ENCODE peak calls at places on chromosome 9, in six cellular contexts. X is CD8-positive, alpha-beta memory T cell; R is PC-3; I is aorta; L is SK-N-SH; M is mesenchymal stem cell. P is an unnamed sample.

GRCh38 chr9:83980395-83981125 is at the start of gene RMI1:
- DNase-seq in L (peak; percentile 95), X (peak; percentile 100), I (peak; percentile 100), M (peak; percentile 98), R (peak; percentile 95), P (peak; percentile 95)

GRCh38 chr9:118761016-118761790 is 608.0 kb downstream of the BRINP1 start:
- DNase-seq in X (no peak), M (no peak), I (no peak), L (no peak), R (no peak), P (peak; percentile 16)

GRCh38 chr9:72598639-72599038 is 77.2 kb downstream of the TMC1 start:
- DNase-seq in X (no peak), L (no peak), I (no peak), M (no peak), R (no peak), P (no peak)

GRCh38 chr9:134217431-134218210 is 53.3 kb upstream of the RNU6ATAC start:
- DNase-seq in M (no peak), I (peak; percentile 56), X (no peak), L (peak; percentile 37), R (peak; percentile 14), P (no peak)

GRCh38 chr9:82108474-82108873 is 119.9 kb downstream of the SPATA31D1 start:
- DNase-seq in M (no peak), X (no peak), R (no peak), L (no peak), I (no peak), P (no peak)

GRCh38 chr9:29349050-29349449 is 1775.8 kb upstream of the C9orf72 start:
- DNase-seq in I (no peak), L (no peak), M (peak; percentile 57), R (peak; percentile 62), X (no peak), P (no peak)

GRCh38 chr9:108113579-108113978 is 624.0 kb upstream of the KLF4 start:
- DNase-seq in X (no peak), L (no peak), R (no peak), M (peak; percentile 3), I (no peak), P (no peak)

GRCh38 chr9:33719581-33720374 is 75.6 kb upstream of the PRSS3 start:
- DNase-seq in L (peak; percentile 48), M (peak; percentile 34), I (no peak), R (peak; percentile 18), X (peak; percentile 7), P (peak; percentile 9)

GRCh38 chr9:116285320-116285719 is 131.7 kb downstream of the PAPPA start:
- DNase-seq in R (no peak), M (no peak), X (no peak), L (no peak), I (no peak), P (no peak)

GRCh38 chr9:109918359-109919163 is 138.6 kb downstream of the PALM2AKAP2 start:
- DNase-seq in M (peak; percentile 54), L (no peak), I (no peak), R (no peak), X (no peak), P (no peak)

GRCh38 chr9:114786251-114786650 is 19.6 kb downstream of the TNFSF15 start:
- DNase-seq in X (no peak), I (no peak), M (peak; percentile 82), R (no peak), L (no peak), P (peak; percentile 49)

GRCh38 chr9:94696545-94696944 is 30.0 kb upstream of the AOPEP start:
- DNase-seq in X (no peak), M (no peak), L (no peak), R (no peak), I (no peak), P (no peak)

GRCh38 chr9:136254381-136255165 is 9.0 kb upstream of the QSOX2 start:
- DNase-seq in X (no peak), I (no peak), R (no peak), L (no peak), M (no peak), P (no peak)

GRCh38 chr9:101341958-101342357 is 42.8 kb downstream of the BAAT start:
- DNase-seq in R (no peak), I (no peak), M (no peak), L (no peak), X (no peak), P (no peak)

GRCh38 chr9:107868166-107868565 is 378.6 kb upstream of the KLF4 start:
- DNase-seq in X (no peak), L (no peak), R (no peak), M (no peak), I (no peak), P (no peak)

GRCh38 chr9:82140471-82140870 is 151.9 kb downstream of the SPATA31D1 start:
- DNase-seq in X (no peak), I (no peak), M (peak; percentile 18), R (peak; percentile 45), L (no peak), P (no peak)

GRCh38 chr9:76510041-76510440 is 51.1 kb downstream of the GCNT1 start:
- DNase-seq in M (no peak), R (no peak), X (no peak), I (no peak), L (no peak), P (no peak)

GRCh38 chr9:126663661-126664072 is 49.9 kb downstream of the LMX1B start:
- DNase-seq in X (no peak), I (no peak), L (no peak), M (no peak), R (no peak), P (peak; percentile 64)

GRCh38 chr9:80867731-80868130 is 821.6 kb downstream of the TLE1 start:
- DNase-seq in I (no peak), R (peak; percentile 78), X (no peak), L (no peak), M (no peak), P (no peak)

GRCh38 chr9:38422555-38423245 is 1.6 kb downstream of the IGFBPL1 start:
- DNase-seq in X (no peak), M (no peak), R (no peak), I (no peak), L (peak; percentile 44), P (no peak)

GRCh38 chr9:38421498-38422211 is 2.6 kb downstream of the IGFBPL1 start:
- DNase-seq in L (peak; percentile 91), M (no peak), R (no peak), X (no peak), I (no peak), P (no peak)

GRCh38 chr9:38424918-38425317 is 664 bp upstream of the IGFBPL1 start:
- DNase-seq in I (no peak), R (no peak), M (no peak), L (no peak), X (no peak), P (no peak)

GRCh38 chr9:38423939-38424843 is at the start of gene IGFBPL1:
- DNase-seq in M (peak; percentile 21), R (no peak), X (no peak), L (peak; percentile 89), I (no peak), P (peak; percentile 57)

DNA sequence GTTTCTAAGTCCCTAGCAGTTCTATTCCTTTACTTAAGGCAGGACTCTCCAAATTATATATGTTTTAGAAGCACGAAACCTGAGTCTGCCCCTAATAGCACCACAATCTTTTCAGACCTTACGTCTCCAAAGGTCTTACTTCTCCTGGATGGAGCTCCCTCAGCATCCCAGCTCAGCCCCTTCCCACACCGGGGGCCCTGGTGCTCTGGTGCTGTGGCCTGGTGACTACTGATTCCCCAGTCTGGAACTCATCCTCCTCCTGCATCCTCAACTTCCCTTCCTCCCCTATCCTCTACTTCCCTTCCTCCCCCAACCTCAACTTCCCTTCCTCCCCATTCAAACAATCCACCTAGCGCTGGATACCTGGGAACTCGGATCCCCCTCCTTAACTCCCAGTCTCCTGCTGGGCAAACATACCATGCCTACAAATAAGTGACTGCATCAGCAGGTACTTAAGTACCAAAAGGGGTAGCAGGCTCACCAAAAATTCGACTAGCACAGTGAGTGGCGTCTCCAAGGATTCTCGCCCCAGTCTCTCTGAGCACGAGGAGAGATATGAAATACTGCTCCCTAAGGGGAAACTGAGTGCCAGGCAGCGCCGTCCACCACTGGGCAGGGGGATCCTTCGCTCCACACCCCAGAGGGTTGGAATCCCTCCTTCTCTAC is 848 bp downstream of the IGFBPL1 start:
- DNase-seq in M (no peak), L (peak; percentile 40), R (no peak), I (no peak), X (no peak), P (no peak)
- H3K4me3 ChIP-seq in M (peak overlapping the region; percentile 63), L (peak overlapping the region; percentile 56), R (no peak overlapping the region), I (peak overlapping the region; percentile 72), X (no peak overlapping the region), P (no peak overlapping the region)

GRCh38 chr9:122567901-122568300 is 15.0 kb downstream of the OR1N2 start:
- DNase-seq in X (no peak), L (no peak), M (no peak), R (no peak), I (no peak), P (no peak)
- H3K9me3 ChIP-seq in X (no peaks in the 10 kb centered on the region), L (no peaks in the 10 kb centered on the region), M (peaks cover 19% of the 10 kb centered on the region), R (no peaks in the 10 kb centered on the region), I (no peaks in the 10 kb centered on the region), P (no peaks in the 10 kb centered on the region)

GRCh38 chr9:97987490-97987889 is 4.3 kb downstream of the ANP32B start:
- DNase-seq in I (no peak), R (no peak), X (no peak), M (no peak), L (no peak), P (no peak)
- H3K4me3 ChIP-seq in I (no peak overlapping the region), R (no peak overlapping the region), X (no peak overlapping the region), M (no peak overlapping the region), L (no peak overlapping the region), P (no peak overlapping the region)

GRCh38 chr9:92989561-92989960 is 42.2 kb downstream of the FGD3 start:
- DNase-seq in I (no peak), L (no peak), X (no peak), R (no peak), M (no peak), P (no peak)

GRCh38 chr9:92984976-92985375 is 37.7 kb downstream of the FGD3 start:
- DNase-seq in L (no peak), I (no peak), R (no peak), X (no peak), M (no peak), P (no peak)

GRCh38 chr9:92986175-92987110 is 39.1 kb downstream of the FGD3 start:
- DNase-seq in L (no peak), I (no peak), R (no peak), X (peak; percentile 40), M (peak; percentile 1), P (no peak)

GRCh38 chr9:92990461-92990860 is 43.1 kb downstream of the FGD3 start:
- DNase-seq in X (no peak), L (no peak), M (no peak), R (no peak), I (no peak), P (no peak)

GRCh38 chr9:92988215-92988731 is 41.0 kb downstream of the FGD3 start:
- DNase-seq in R (peak; percentile 22), L (no peak), I (no peak), M (no peak), X (no peak), P (no peak)
- H3K9me3 ChIP-seq in R (peaks cover 10% of the 10 kb centered on the region), L (no peaks in the 10 kb centered on the region), I (peaks cover 5% of the 10 kb centered on the region), M (peaks cover 16% of the 10 kb centered on the region), X (no peaks in the 10 kb centered on the region), P (peaks cover 12% of the 10 kb centered on the region)